ENCODE peak calls at places on chromosomes 12 and 14, in four cellular contexts. M is heart left ventricle, C is GM12878, R is neural crest cell. K is an unnamed sample.

GRCh38 chr12:25249951-25250738 is 584 bp downstream of the KRAS start:
- DNase-seq in R (peak; percentile 27), C (no peak), M (peak; percentile 62), K (no peak)

GRCh38 chr12:124633269-124633953 is 66.0 kb upstream of the NCOR2 start:
- DNase-seq in C (no peak), M (no peak), R (no peak), K (no peak)

GRCh38 chr14:97641827-97642226 is 844.6 kb downstream of the VRK1 start:
- DNase-seq in M (no peak), R (no peak), C (no peak), K (no peak)

GRCh38 chr12:4985820-4986219 is 57.9 kb upstream of the KCNA5 start:
- DNase-seq in C (peak; percentile 33), R (no peak), M (no peak), K (no peak)

GRCh38 chr12:18383203-18383602 is 121.9 kb downstream of the PIK3C2G start:
- DNase-seq in C (no peak), R (no peak), M (no peak), K (peak; percentile 80)

GRCh38 chr14:36383674-36384421 is 63.4 kb upstream of the MBIP start:
- DNase-seq in R (no peak), M (peak; percentile 84), C (no peak), K (no peak)

GRCh38 chr12:103561174-103561573 is 25.9 kb upstream of the STAB2 start:
- DNase-seq in M (no peak), C (no peak), R (no peak), K (peak; percentile 62)

GRCh38 chr12:124422142-124422569 is 127.3 kb downstream of the RFLNA start:
- DNase-seq in R (no peak), M (no peak), C (no peak), K (no peak)

GRCh38 chr12:103840399-103840880 is 594 bp downstream of the NT5DC3 start:
- DNase-seq in M (peak; percentile 38), R (no peak), C (no peak), K (peak; percentile 13)

GRCh38 chr14:69317780-69318179 is 57.8 kb downstream of the GALNT16 start:
- DNase-seq in M (no peak), C (no peak), R (no peak), K (no peak)

GRCh38 chr12:106564678-106565329 is 18.0 kb upstream of the RFX4 start:
- DNase-seq in C (no peak), R (no peak), M (no peak), K (no peak)

GRCh38 chr14:60637490-60638452 is 11.5 kb downstream of the SIX1 start:
- DNase-seq in C (no peak), R (no peak), M (no peak), K (no peak)

GRCh38 chr12:499837-500458 is 40.2 kb downstream of the B4GALNT3 start:
- DNase-seq in C (no peak), M (peak; percentile 36), R (no peak), K (no peak)

GRCh38 chr14:87443787-87444186 is 549.2 kb downstream of the GALC start:
- DNase-seq in M (no peak), C (no peak), R (no peak), K (no peak)

GRCh38 chr14:86999076-86999475 is 993.9 kb downstream of the GALC start:
- DNase-seq in M (no peak), C (no peak), R (no peak), K (peak; percentile 10)

GRCh38 chr12:107891967-107892366 is 117.5 kb downstream of the ASCL4 start:
- DNase-seq in C (no peak), M (no peak), R (no peak), K (no peak)

GRCh38 chr12:114935658-114936057 is 251.7 kb upstream of the TBX3 start:
- DNase-seq in M (no peak), R (no peak), C (no peak), K (peak; percentile 11)
- TF ChIP-seq CTCF in M (no peak), R (no peak), C (peak; percentile 18), K (peak; percentile 72)

GRCh38 chr14:32366995-32367394 is 37.9 kb downstream of the AKAP6 start:
- DNase-seq in R (no peak), C (no peak), M (peak; percentile 31), K (no peak)

GRCh38 chr14:32367501-32367900 is 38.4 kb downstream of the AKAP6 start:
- DNase-seq in R (no peak), C (no peak), M (no peak), K (no peak)

GRCh38 chr14:32364941-32365340 is 35.8 kb downstream of the AKAP6 start:
- DNase-seq in C (no peak), M (no peak), R (no peak), K (peak; percentile 19)

GRCh38 chr14:32368107-32368506 is 39.0 kb downstream of the AKAP6 start:
- DNase-seq in R (no peak), M (no peak), C (no peak), K (no peak)

GRCh38 chr14:32366256-32366655 is 37.2 kb downstream of the AKAP6 start:
- DNase-seq in C (no peak), R (no peak), M (no peak), K (peak; percentile 52)
- TF ChIP-seq CTCF in C (no peak), R (peak; percentile 12), M (no peak), K (peak; percentile 53)

DNA sequence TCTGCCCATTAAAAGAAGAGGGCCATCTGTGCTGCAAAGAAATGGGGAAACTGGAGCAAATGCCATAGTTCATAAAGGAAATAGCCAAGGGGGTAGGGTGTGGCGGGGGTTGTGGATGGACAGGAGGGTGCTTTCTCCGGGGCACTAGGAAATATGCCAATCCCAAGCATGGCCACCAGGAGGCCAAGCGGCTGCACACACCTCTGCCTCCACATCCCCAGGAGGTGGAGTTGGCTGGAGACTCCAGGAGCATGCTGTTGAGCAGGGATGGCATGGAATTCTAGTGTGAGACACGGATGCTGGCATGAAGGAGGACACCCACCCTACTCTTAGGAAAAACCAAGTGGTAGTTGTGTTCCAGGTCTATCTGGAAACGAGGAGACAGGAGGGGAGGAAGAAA is 25.2 kb downstream of the NID2 start:
- DNase-seq in C (no peak), R (peak; percentile 51), M (peak; percentile 49), K (no peak)
- TF ChIP-seq CTCF in C (peak; percentile 48), R (peak; percentile 69), M (peak; percentile 51), K (peak; percentile 83)

DNA sequence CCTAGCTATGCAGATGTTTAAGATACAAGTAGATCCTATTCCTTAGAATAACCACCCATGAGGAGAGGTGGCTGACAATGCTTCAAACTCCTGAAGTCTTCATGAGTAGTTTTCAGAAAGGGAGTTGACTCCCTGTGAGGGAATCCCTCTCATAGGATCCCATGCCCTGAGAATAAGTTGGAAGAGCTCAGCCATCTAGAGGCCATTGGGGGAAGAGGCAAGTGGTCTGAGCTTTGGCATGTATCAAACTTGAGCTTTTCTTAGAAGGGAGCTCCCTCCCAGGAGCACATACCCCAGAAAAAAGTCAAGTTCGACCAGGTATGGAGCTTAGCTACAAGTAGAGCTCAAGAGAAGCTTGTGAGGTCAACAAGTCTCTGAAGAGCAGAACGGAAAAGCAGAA is 165.7 kb upstream of the RBM19 start:
- DNase-seq in M (no peak), C (no peak), R (no peak), K (no peak)
- TF ChIP-seq CTCF in M (no peak), C (no peak), R (no peak), K (peak; percentile 67)

GRCh38 chr12:53232641-53233538 is 881 bp upstream of the RARG start:
- DNase-seq in C (no peak), R (no peak), M (peak; percentile 69), K (no peak)
- TF ChIP-seq CTCF in C (no peak), R (no peak), M (no peak), K (no peak)

K was measured in HFFc6.